ENCODE peak calls at places on chromosomes 12 and 14, in nine cellular contexts. One of them, this sample, is unnamed.

GRCh38 chr14:75715926-75716780 is 55.1 kb downstream of the TTLL5 start:
- DNase-seq in A549: no peak
- DNase-seq in CD8-positive, alpha-beta T cell: no peak
- DNase-seq in left ventricle myocardium inferior: no peak
- DNase-seq in tibial artery: no peak
- DNase-seq in Karpas-422: no peak
- DNase-seq in mammary epithelial cell: no peak
- DNase-seq in fibroblast of mammary gland: peak; percentile 83
- DNase-seq in body of pancreas: no peak
- DNase-seq in this sample: no peak

GRCh38 chr12:13091831-13092230 is 11.6 kb downstream of the GSG1 start:
- DNase-seq in A549: no peak
- DNase-seq in CD8-positive, alpha-beta T cell: no peak
- DNase-seq in left ventricle myocardium inferior: no peak
- DNase-seq in tibial artery: no peak
- DNase-seq in Karpas-422: no peak
- DNase-seq in mammary epithelial cell: no peak
- DNase-seq in fibroblast of mammary gland: no peak
- DNase-seq in body of pancreas: no peak
- DNase-seq in this sample: no peak

GRCh38 chr14:93729993-93730392 is 58.3 kb downstream of the PRIMA1 start:
- DNase-seq in A549: no peak
- DNase-seq in CD8-positive, alpha-beta T cell: no peak
- DNase-seq in left ventricle myocardium inferior: no peak
- DNase-seq in tibial artery: no peak
- DNase-seq in Karpas-422: no peak
- DNase-seq in mammary epithelial cell: peak; percentile 91
- DNase-seq in fibroblast of mammary gland: peak; percentile 18
- DNase-seq in body of pancreas: no peak
- DNase-seq in this sample: no peak

GRCh38 chr14:67417633-67418032 is 5.7 kb upstream of the PLEK2 start:
- DNase-seq in A549: no peak
- DNase-seq in CD8-positive, alpha-beta T cell: no peak
- DNase-seq in left ventricle myocardium inferior: no peak
- DNase-seq in tibial artery: no peak
- DNase-seq in Karpas-422: no peak
- DNase-seq in mammary epithelial cell: no peak
- DNase-seq in fibroblast of mammary gland: no peak
- DNase-seq in body of pancreas: no peak
- DNase-seq in this sample: no peak

GRCh38 chr14:95327558-95328374 is 8.1 kb upstream of the CLMN start:
- DNase-seq in A549: no peak
- DNase-seq in CD8-positive, alpha-beta T cell: no peak
- DNase-seq in left ventricle myocardium inferior: no peak
- DNase-seq in tibial artery: no peak
- DNase-seq in Karpas-422: peak; percentile 93
- DNase-seq in mammary epithelial cell: no peak
- DNase-seq in fibroblast of mammary gland: no peak
- DNase-seq in body of pancreas: no peak
- DNase-seq in this sample: no peak

GRCh38 chr12:68794653-68795253 is 13.2 kb upstream of the MDM2 start:
- DNase-seq in A549: no peak
- DNase-seq in CD8-positive, alpha-beta T cell: no peak
- DNase-seq in left ventricle myocardium inferior: no peak
- DNase-seq in tibial artery: no peak
- DNase-seq in Karpas-422: no peak
- DNase-seq in mammary epithelial cell: peak; percentile 83
- DNase-seq in fibroblast of mammary gland: peak; percentile 76
- DNase-seq in body of pancreas: no peak
- DNase-seq in this sample: no peak

GRCh38 chr14:59819446-59820088 is 51.0 kb downstream of the RTN1 start:
- DNase-seq in A549: no peak
- DNase-seq in CD8-positive, alpha-beta T cell: no peak
- DNase-seq in left ventricle myocardium inferior: no peak
- DNase-seq in tibial artery: no peak
- DNase-seq in Karpas-422: no peak
- DNase-seq in mammary epithelial cell: no peak
- DNase-seq in fibroblast of mammary gland: no peak
- DNase-seq in body of pancreas: no peak
- DNase-seq in this sample: no peak

GRCh38 chr12:81128930-81129554 is 51.2 kb downstream of the ACSS3 start:
- DNase-seq in A549: peak; percentile 7
- DNase-seq in CD8-positive, alpha-beta T cell: no peak
- DNase-seq in left ventricle myocardium inferior: no peak
- DNase-seq in tibial artery: no peak
- DNase-seq in Karpas-422: peak; percentile 78
- DNase-seq in mammary epithelial cell: peak; percentile 27
- DNase-seq in fibroblast of mammary gland: peak; percentile 60
- DNase-seq in body of pancreas: peak; percentile 50
- DNase-seq in this sample: peak; percentile 30

GRCh38 chr14:63867926-63868921 is 15.4 kb downstream of the SYNE2 start:
- DNase-seq in A549: no peak
- DNase-seq in CD8-positive, alpha-beta T cell: no peak
- DNase-seq in left ventricle myocardium inferior: no peak
- DNase-seq in tibial artery: no peak
- DNase-seq in Karpas-422: peak; percentile 46
- DNase-seq in mammary epithelial cell: no peak
- DNase-seq in fibroblast of mammary gland: no peak
- DNase-seq in body of pancreas: no peak
- DNase-seq in this sample: no peak

GRCh38 chr14:95320076-95320895 is 578 bp upstream of the CLMN start:
- DNase-seq in A549: no peak
- DNase-seq in CD8-positive, alpha-beta T cell: no peak
- DNase-seq in left ventricle myocardium inferior: peak; percentile 34
- DNase-seq in tibial artery: no peak
- DNase-seq in Karpas-422: no peak
- DNase-seq in mammary epithelial cell: no peak
- DNase-seq in fibroblast of mammary gland: no peak
- DNase-seq in body of pancreas: no peak
- DNase-seq in this sample: no peak

GRCh38 chr12:120388711-120389431 is 19.9 kb upstream of the MSI1 start:
- DNase-seq in A549: no peak
- DNase-seq in CD8-positive, alpha-beta T cell: no peak
- DNase-seq in left ventricle myocardium inferior: no peak
- DNase-seq in tibial artery: no peak
- DNase-seq in Karpas-422: no peak
- DNase-seq in mammary epithelial cell: no peak
- DNase-seq in fibroblast of mammary gland: no peak
- DNase-seq in body of pancreas: no peak
- DNase-seq in this sample: no peak

GRCh38 chr12:15829255-15829654 is 40.1 kb upstream of the EPS8 start:
- DNase-seq in A549: no peak
- DNase-seq in CD8-positive, alpha-beta T cell: no peak
- DNase-seq in left ventricle myocardium inferior: no peak
- DNase-seq in tibial artery: no peak
- DNase-seq in Karpas-422: no peak
- DNase-seq in mammary epithelial cell: no peak
- DNase-seq in fibroblast of mammary gland: no peak
- DNase-seq in body of pancreas: no peak
- DNase-seq in this sample: no peak

GRCh38 chr12:95882080-95882479 is 23.3 kb downstream of the SNRPF start:
- DNase-seq in A549: no peak
- DNase-seq in CD8-positive, alpha-beta T cell: no peak
- DNase-seq in left ventricle myocardium inferior: no peak
- DNase-seq in tibial artery: no peak
- DNase-seq in Karpas-422: no peak
- DNase-seq in mammary epithelial cell: peak; percentile 4
- DNase-seq in fibroblast of mammary gland: peak; percentile 68
- DNase-seq in body of pancreas: no peak
- DNase-seq in this sample: no peak

GRCh38 chr12:60071759-60072191 is 475.9 kb downstream of the SLC16A7 start:
- DNase-seq in A549: no peak
- DNase-seq in CD8-positive, alpha-beta T cell: no peak
- DNase-seq in left ventricle myocardium inferior: no peak
- DNase-seq in tibial artery: no peak
- DNase-seq in Karpas-422: no peak
- DNase-seq in mammary epithelial cell: peak; percentile 51
- DNase-seq in fibroblast of mammary gland: no peak
- DNase-seq in body of pancreas: no peak
- DNase-seq in this sample: no peak

DNA sequence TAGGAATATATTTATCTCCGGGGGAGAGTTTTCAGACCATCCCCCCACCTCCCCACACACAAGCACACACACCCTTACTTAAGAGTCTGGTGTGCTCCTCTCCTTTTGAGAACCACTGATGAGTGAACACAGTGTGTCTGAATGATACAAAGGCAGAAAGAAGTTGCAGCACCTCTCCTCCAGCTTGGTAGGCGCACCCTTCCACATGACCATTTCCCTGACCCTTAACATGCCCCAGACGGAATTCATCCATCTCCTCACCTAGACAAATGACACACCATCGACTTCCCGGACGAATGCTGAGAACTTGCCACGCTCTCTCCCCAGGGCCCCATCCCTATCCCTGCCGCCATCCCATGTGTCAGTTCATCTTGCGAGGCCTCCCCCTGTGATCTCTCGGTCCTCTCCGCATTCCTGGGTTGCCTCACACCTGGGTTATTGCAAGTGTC is 3.9 kb downstream of the TNFRSF1A start:
- DNase-seq in A549: no peak
- DNase-seq in CD8-positive, alpha-beta T cell: no peak
- DNase-seq in left ventricle myocardium inferior: no peak
- DNase-seq in tibial artery: no peak
- DNase-seq in Karpas-422: no peak
- DNase-seq in mammary epithelial cell: no peak
- DNase-seq in fibroblast of mammary gland: peak; percentile 89
- DNase-seq in body of pancreas: no peak
- DNase-seq in this sample: peak; percentile 57
- H3K4me3 ChIP-seq in A549: peak overlapping the region; percentile 91
- H3K4me3 ChIP-seq in CD8-positive, alpha-beta T cell: peak overlapping the region; percentile 77
- H3K4me3 ChIP-seq in left ventricle myocardium inferior: peak overlapping the region; percentile 90
- H3K4me3 ChIP-seq in tibial artery: peak overlapping the region; percentile 99
- H3K4me3 ChIP-seq in Karpas-422: no peak overlapping the region
- H3K4me3 ChIP-seq in mammary epithelial cell: no peak overlapping the region
- H3K4me3 ChIP-seq in fibroblast of mammary gland: peak overlapping the region; percentile 98
- H3K4me3 ChIP-seq in body of pancreas: no peak overlapping the region
- H3K4me3 ChIP-seq in this sample: peak overlapping the region; percentile 70

DNA sequence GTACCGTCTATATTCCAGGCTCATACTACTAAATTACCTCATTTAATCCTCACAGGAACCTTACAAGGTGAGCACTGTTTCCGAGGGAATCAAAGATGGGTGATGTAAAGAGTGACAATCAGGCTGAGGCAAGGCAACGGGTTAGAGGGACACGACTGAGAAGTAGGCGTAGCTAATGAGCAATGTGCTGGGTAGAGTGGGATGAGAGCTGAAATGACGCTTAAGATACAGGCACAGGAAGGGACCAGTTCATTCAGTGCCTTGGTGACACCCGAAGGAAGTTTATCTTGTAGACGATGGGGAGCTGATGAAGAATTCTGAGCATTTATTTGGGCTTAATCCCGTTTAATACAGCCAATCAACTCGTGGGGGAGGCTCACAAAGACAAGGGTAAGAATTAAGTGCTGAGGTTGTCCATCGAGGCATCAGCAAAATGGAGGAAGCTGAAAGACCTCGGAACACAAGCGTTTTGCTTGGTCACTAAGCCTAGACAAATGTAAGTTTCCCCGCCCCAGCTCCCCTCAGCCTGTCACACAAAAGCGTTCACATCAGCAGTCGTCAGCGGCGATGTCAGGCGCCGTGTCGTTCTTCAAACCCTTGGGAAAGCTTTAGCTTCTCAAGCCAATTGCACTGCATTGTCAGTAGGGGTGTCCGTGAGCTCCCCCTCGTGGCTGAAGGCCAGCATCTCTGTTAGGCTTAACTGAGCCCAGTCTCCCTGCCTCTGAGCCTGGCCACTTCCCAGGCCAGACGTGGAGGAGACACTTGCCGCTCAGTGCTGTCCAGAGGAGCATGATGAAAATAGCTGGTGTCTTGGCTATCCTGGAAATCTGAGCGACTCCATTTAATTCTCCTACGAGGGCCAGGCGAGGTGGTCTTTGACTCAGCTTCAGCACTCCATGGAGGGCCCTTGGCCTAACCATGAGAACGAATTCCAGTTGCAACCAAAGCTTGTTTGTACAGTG is 288.5 kb upstream of the G2E3 start:
- DNase-seq in A549: peak; percentile 41
- DNase-seq in CD8-positive, alpha-beta T cell: peak; percentile 21
- DNase-seq in left ventricle myocardium inferior: peak; percentile 81
- DNase-seq in tibial artery: peak; percentile 81
- DNase-seq in Karpas-422: peak; percentile 89
- DNase-seq in mammary epithelial cell: peak; percentile 70
- DNase-seq in fibroblast of mammary gland: peak; percentile 86
- DNase-seq in body of pancreas: peak; percentile 88
- DNase-seq in this sample: peak; percentile 63
- H3K4me3 ChIP-seq in A549: peak overlapping the region; percentile 23
- H3K4me3 ChIP-seq in CD8-positive, alpha-beta T cell: no peak overlapping the region
- H3K4me3 ChIP-seq in left ventricle myocardium inferior: peak overlapping the region; percentile 41
- H3K4me3 ChIP-seq in tibial artery: peak overlapping the region; percentile 17
- H3K4me3 ChIP-seq in Karpas-422: no peak overlapping the region
- H3K4me3 ChIP-seq in mammary epithelial cell: no peak overlapping the region
- H3K4me3 ChIP-seq in fibroblast of mammary gland: no peak overlapping the region
- H3K4me3 ChIP-seq in body of pancreas: no peak overlapping the region
- H3K4me3 ChIP-seq in this sample: peak overlapping the region; percentile 20

DNA sequence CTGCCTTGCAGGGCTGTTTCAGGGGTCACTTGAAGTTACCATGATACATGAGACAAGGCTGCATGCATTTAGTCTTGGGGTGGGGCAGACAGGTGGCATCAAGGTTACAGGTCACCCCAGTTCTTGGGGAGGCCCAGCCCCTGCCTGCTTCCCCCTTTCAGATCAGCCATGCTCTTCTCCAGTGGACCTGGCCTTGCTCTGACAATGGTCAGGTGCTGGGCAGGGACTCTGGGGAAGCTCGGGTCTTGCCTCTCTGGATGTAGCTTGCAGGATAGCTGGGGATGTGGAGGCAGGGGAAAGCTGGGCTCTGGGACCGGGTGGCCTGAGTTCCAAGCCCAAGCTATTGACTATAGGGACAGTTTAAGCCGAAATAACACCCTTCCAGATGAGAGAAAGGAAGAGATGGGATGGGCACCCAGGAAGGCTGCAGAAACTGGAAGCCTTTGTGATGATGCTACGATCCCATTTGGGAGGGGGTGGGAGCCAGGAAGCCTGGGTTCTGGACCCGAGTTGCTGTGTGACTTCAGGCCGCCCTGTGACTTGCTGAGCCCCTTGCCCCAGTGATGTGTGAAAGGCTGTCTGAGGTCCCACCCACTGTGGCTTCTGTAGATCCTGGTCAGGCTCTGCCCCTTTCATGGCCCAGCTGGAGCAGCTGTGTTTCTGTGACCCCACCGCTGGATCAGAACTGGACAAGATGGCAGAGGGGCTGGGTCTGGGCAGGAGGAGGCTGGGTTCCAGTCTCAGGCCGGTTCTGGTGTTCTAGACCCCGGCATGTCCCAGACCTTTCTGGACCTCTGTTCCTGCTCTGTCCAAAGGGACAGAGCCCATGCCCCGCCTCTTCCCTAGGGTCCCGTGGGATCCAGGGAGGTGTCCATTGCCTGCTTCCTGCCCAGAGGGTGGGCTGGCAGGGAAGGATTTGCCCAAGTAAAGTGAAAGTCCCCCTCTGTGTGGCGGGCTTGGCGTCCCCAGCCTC is 2.1 kb downstream of the TNFAIP2 start:
- DNase-seq in A549: no peak
- DNase-seq in CD8-positive, alpha-beta T cell: no peak
- DNase-seq in left ventricle myocardium inferior: peak; percentile 12
- DNase-seq in tibial artery: no peak
- DNase-seq in Karpas-422: no peak
- DNase-seq in mammary epithelial cell: no peak
- DNase-seq in fibroblast of mammary gland: no peak
- DNase-seq in body of pancreas: peak; percentile 4
- DNase-seq in this sample: no peak
- H3K4me3 ChIP-seq in A549: peak overlapping the region; percentile 83
- H3K4me3 ChIP-seq in CD8-positive, alpha-beta T cell: no peak overlapping the region
- H3K4me3 ChIP-seq in left ventricle myocardium inferior: peak overlapping the region; percentile 96
- H3K4me3 ChIP-seq in tibial artery: no peak overlapping the region
- H3K4me3 ChIP-seq in Karpas-422: no peak overlapping the region
- H3K4me3 ChIP-seq in mammary epithelial cell: no peak overlapping the region
- H3K4me3 ChIP-seq in fibroblast of mammary gland: no peak overlapping the region
- H3K4me3 ChIP-seq in body of pancreas: no peak overlapping the region
- H3K4me3 ChIP-seq in this sample: no peak overlapping the region

GRCh38 chr14:21307641-21308040 is 27.8 kb downstream of the RPGRIP1 start:
- DNase-seq in A549: no peak
- DNase-seq in CD8-positive, alpha-beta T cell: no peak
- DNase-seq in left ventricle myocardium inferior: no peak
- DNase-seq in tibial artery: no peak
- DNase-seq in Karpas-422: no peak
- DNase-seq in mammary epithelial cell: no peak
- DNase-seq in fibroblast of mammary gland: no peak
- DNase-seq in body of pancreas: no peak
- DNase-seq in this sample: no peak
- H3K4me3 ChIP-seq in A549: no peak overlapping the region
- H3K4me3 ChIP-seq in CD8-positive, alpha-beta T cell: no peak overlapping the region
- H3K4me3 ChIP-seq in left ventricle myocardium inferior: no peak overlapping the region
- H3K4me3 ChIP-seq in tibial artery: no peak overlapping the region
- H3K4me3 ChIP-seq in Karpas-422: no peak overlapping the region
- H3K4me3 ChIP-seq in mammary epithelial cell: no peak overlapping the region
- H3K4me3 ChIP-seq in fibroblast of mammary gland: no peak overlapping the region
- H3K4me3 ChIP-seq in body of pancreas: no peak overlapping the region
- H3K4me3 ChIP-seq in this sample: no peak overlapping the region

This sample was measured in Jurkat, Clone E6-1.